ENCODE peak calls at places on chromosome 18, in four cellular contexts. E, K, R and T are unnamed samples.

GRCh38 chr18:38693085-38693484 is 1127.5 kb upstream of the CELF4 start:
- DNase-seq in K (no peak), R (no peak), E (no peak), T (no peak)

GRCh38 chr18:27298215-27298804 is 113.2 kb upstream of the CHST9 start:
- DNase-seq in K (no peak), R (no peak), E (no peak), T (no peak)

GRCh38 chr18:36450264-36450663 is 152.8 kb downstream of the FHOD3 start:
- DNase-seq in K (no peak), R (no peak), E (no peak), T (no peak)

GRCh38 chr18:50399582-50399981 is 24.7 kb downstream of the SKA1 start:
- DNase-seq in E (no peak), R (no peak), K (no peak), T (no peak)

GRCh38 chr18:26579941-26580618 is 31.7 kb upstream of the KCTD1 start:
- DNase-seq in R (peak; percentile 8), E (no peak), K (peak; percentile 76), T (peak; percentile 43)

GRCh38 chr18:40864846-40865245 is 1090.2 kb upstream of the PIK3C3 start:
- DNase-seq in E (no peak), K (no peak), R (no peak), T (no peak)

GRCh38 chr18:77811510-77811909 is 561.9 kb downstream of the GALR1 start:
- DNase-seq in K (no peak), R (peak; percentile 16), E (no peak), T (no peak)

GRCh38 chr18:7467708-7468466 is 99.2 kb upstream of the PTPRM start:
- DNase-seq in K (no peak), R (no peak), E (no peak), T (no peak)

GRCh38 chr18:10205136-10205535 is 249.3 kb upstream of the APCDD1 start:
- DNase-seq in E (no peak), K (no peak), R (peak; percentile 1), T (no peak)

GRCh38 chr18:62974928-62975675 is 259.8 kb downstream of the PHLPP1 start:
- DNase-seq in K (no peak), E (no peak), R (no peak), T (no peak)

GRCh38 chr18:59821983-59822382 is 77.8 kb upstream of the PMAIP1 start:
- DNase-seq in E (no peak), R (peak; percentile 48), K (no peak), T (peak; percentile 41)
- TF ChIP-seq CTCF in E (no peak), R (no peak), K (no peak), T (no peak)

DNA sequence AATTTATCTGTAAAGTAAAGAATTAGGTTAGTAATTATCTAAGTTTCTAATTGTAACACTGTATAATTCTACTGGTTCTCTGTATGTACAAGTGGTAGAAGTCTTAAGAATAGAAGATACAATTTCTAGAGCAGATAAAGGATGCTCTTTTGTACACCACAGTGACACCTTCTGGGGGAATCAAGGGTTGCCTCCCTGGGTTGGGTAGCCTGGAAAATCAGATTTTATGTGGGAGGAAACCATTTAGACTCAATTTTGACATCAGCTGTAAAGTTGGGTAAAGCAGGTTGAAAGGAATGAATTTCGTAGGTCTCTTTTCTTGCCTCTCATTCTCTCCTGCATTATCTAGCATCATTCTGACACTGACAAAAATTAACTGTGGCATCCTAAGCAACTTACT is 354.8 kb downstream of the DCC start:
- DNase-seq in K (no peak), R (no peak), E (peak; percentile 28), T (no peak)
- TF ChIP-seq CTCF in K (no peak), R (no peak), E (peak; percentile 68), T (no peak)

GRCh38 chr18:65227970-65228369 is 522.8 kb upstream of the CDH7 start:
- DNase-seq in E (no peak), K (no peak), R (no peak), T (no peak)
- TF ChIP-seq CTCF in E (peak; percentile 29), K (no peak), R (no peak), T (no peak)

DNA sequence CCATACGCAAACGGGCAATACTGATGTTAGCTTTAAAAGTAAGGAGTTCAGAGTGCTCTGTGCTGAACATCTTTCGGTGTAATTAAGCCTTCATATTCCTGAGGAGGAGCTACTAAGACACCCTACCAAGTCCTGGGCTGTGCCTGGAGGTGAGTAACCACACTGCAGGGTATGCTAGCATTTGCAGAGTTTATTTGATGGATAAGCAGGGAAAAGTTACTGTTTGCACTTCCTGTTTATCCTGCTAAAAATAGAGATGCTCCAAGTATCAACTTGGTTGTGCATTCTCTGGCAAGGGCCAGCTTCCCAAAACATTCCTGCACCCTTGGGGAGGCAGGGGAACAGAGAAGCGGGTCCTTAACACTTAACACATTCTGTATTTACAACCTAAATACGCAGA is 49.8 kb downstream of the PARD6G start:
- DNase-seq in E (no peak), R (no peak), K (no peak), T (no peak)
- TF ChIP-seq CTCF in E (no peak), R (no peak), K (no peak), T (no peak)